ENCODE peak calls at places on chromosome 2, in six cellular contexts. One of them, this sample, is unnamed.

GRCh38 chr2:238097988-238098853 is 1.9 kb upstream of the ESPNL start:
- DNase-seq in thoracic aorta: no peak
- DNase-seq in HepG2: no peak
- DNase-seq in right cardiac atrium: peak; percentile 88
- DNase-seq in tibial nerve: peak; percentile 29
- DNase-seq in AG04450: peak; percentile 23
- DNase-seq in this sample: peak; percentile 50

GRCh38 chr2:80326214-80326613 is 21.7 kb upstream of the LRRTM1 start:
- DNase-seq in HepG2: peak; percentile 18
- DNase-seq in right cardiac atrium: peak; percentile 52
- DNase-seq in AG04450: no peak
- DNase-seq in thoracic aorta: no peak
- DNase-seq in tibial nerve: no peak
- DNase-seq in this sample: peak; percentile 4

GRCh38 chr2:149538138-149538833 is 49.3 kb downstream of the MMADHC start:
- DNase-seq in tibial nerve: no peak
- DNase-seq in right cardiac atrium: no peak
- DNase-seq in HepG2: no peak
- DNase-seq in AG04450: no peak
- DNase-seq in thoracic aorta: no peak
- DNase-seq in this sample: no peak

GRCh38 chr2:102098756-102099155 is 43.8 kb upstream of the IL1R1 start:
- DNase-seq in AG04450: no peak
- DNase-seq in thoracic aorta: no peak
- DNase-seq in HepG2: no peak
- DNase-seq in tibial nerve: no peak
- DNase-seq in right cardiac atrium: no peak
- DNase-seq in this sample: no peak

GRCh38 chr2:128069769-128070168 is 21.2 kb upstream of the UGGT1 start:
- DNase-seq in HepG2: no peak
- DNase-seq in AG04450: no peak
- DNase-seq in right cardiac atrium: no peak
- DNase-seq in thoracic aorta: no peak
- DNase-seq in tibial nerve: no peak
- DNase-seq in this sample: peak; percentile 34

GRCh38 chr2:101307950-101308431 is 510 bp downstream of the RNF149 start:
- DNase-seq in HepG2: no peak
- DNase-seq in right cardiac atrium: no peak
- DNase-seq in AG04450: no peak
- DNase-seq in tibial nerve: no peak
- DNase-seq in thoracic aorta: no peak
- DNase-seq in this sample: peak; percentile 19

GRCh38 chr2:31379102-31379501 is 35.4 kb downstream of the XDH start:
- DNase-seq in tibial nerve: no peak
- DNase-seq in right cardiac atrium: no peak
- DNase-seq in thoracic aorta: no peak
- DNase-seq in HepG2: no peak
- DNase-seq in AG04450: no peak
- DNase-seq in this sample: no peak

GRCh38 chr2:241808051-241808450 is 942 bp upstream of the NEU4 start:
- DNase-seq in AG04450: no peak
- DNase-seq in right cardiac atrium: no peak
- DNase-seq in thoracic aorta: no peak
- DNase-seq in tibial nerve: peak; percentile 12
- DNase-seq in HepG2: peak; percentile 67
- DNase-seq in this sample: no peak

GRCh38 chr2:218074031-218074430 is 5.0 kb downstream of the RUFY4 start:
- DNase-seq in HepG2: peak; percentile 40
- DNase-seq in tibial nerve: no peak
- DNase-seq in AG04450: no peak
- DNase-seq in thoracic aorta: no peak
- DNase-seq in right cardiac atrium: no peak
- DNase-seq in this sample: no peak

GRCh38 chr2:165376571-165376975 is 92.9 kb upstream of the CSRNP3 start:
- DNase-seq in AG04450: no peak
- DNase-seq in right cardiac atrium: no peak
- DNase-seq in tibial nerve: no peak
- DNase-seq in HepG2: no peak
- DNase-seq in thoracic aorta: no peak
- DNase-seq in this sample: no peak

GRCh38 chr2:127397568-127398238 is 9.9 kb upstream of the MAP3K2 start:
- DNase-seq in HepG2: no peak
- DNase-seq in tibial nerve: no peak
- DNase-seq in thoracic aorta: no peak
- DNase-seq in right cardiac atrium: no peak
- DNase-seq in AG04450: no peak
- DNase-seq in this sample: no peak

GRCh38 chr2:7627587-7627986 is 710.4 kb downstream of the RNF144A start:
- DNase-seq in HepG2: no peak
- DNase-seq in AG04450: no peak
- DNase-seq in right cardiac atrium: no peak
- DNase-seq in tibial nerve: no peak
- DNase-seq in thoracic aorta: no peak
- DNase-seq in this sample: no peak

GRCh38 chr2:126653102-126653501 is 2.9 kb upstream of the GYPC start:
- DNase-seq in AG04450: no peak
- DNase-seq in HepG2: no peak
- DNase-seq in tibial nerve: no peak
- DNase-seq in right cardiac atrium: no peak
- DNase-seq in thoracic aorta: no peak
- DNase-seq in this sample: no peak

DNA sequence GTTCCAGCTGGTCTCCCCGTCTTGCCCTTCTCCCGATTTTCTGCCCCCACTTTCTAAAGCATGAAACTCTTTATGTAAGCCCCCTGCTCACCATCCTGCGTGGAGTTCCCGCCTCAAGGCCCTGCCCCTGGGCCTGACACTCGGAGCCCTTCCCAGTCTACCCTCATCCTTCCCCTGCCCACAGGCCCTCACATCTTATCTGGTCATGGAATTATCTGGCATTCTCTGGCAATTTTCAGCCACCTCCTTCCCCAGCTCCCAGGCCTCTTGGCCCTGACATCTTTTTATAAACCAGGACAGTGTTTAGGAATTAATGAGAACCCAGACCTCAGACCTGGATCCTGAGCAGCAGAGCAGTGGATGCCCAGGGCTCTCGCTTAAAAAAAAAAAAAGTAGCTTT is 61.7 kb downstream of the BOLA3 start:
- DNase-seq in AG04450: no peak
- DNase-seq in HepG2: no peak
- DNase-seq in tibial nerve: no peak
- DNase-seq in thoracic aorta: no peak
- DNase-seq in right cardiac atrium: no peak
- DNase-seq in this sample: no peak
- H3K27me3 ChIP-seq in AG04450: no peaks in the 10 kb centered on the region
- H3K27me3 ChIP-seq in HepG2: no peaks in the 10 kb centered on the region
- H3K27me3 ChIP-seq in tibial nerve: no peaks in the 10 kb centered on the region
- H3K27me3 ChIP-seq in thoracic aorta: no peaks in the 10 kb centered on the region
- H3K27me3 ChIP-seq in right cardiac atrium: no peaks in the 10 kb centered on the region
- H3K27me3 ChIP-seq in this sample: no peaks in the 10 kb centered on the region

DNA sequence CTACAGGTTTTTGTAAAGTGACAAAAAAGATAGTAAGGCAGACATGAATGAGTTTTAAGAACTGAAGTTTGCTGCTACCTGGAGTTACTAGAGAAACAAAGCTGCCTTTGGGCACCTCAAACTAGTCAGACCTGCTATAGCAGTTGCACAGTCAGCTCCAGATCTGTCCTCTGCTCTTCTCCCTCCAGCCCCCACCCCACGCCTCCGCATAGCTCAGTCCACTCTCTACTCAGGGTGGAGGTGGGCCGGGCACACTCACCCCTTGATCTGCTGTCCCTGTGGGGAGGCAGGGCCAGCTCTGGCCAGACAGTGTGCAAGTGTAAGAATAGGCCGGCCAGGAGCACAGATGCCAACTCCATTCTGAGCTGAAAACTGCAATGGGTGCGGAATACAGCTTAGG is 4.1 kb downstream of the SERTAD2 start:
- DNase-seq in right cardiac atrium: no peak
- DNase-seq in thoracic aorta: no peak
- DNase-seq in tibial nerve: no peak
- DNase-seq in AG04450: no peak
- DNase-seq in HepG2: peak; percentile 53
- DNase-seq in this sample: no peak
- H3K4me3 ChIP-seq in right cardiac atrium: no peak overlapping the region
- H3K4me3 ChIP-seq in thoracic aorta: no peak overlapping the region
- H3K4me3 ChIP-seq in tibial nerve: no peak overlapping the region
- H3K4me3 ChIP-seq in AG04450: no peak overlapping the region
- H3K4me3 ChIP-seq in HepG2: peak overlapping the region; percentile 47
- H3K4me3 ChIP-seq in this sample: no peak overlapping the region

DNA sequence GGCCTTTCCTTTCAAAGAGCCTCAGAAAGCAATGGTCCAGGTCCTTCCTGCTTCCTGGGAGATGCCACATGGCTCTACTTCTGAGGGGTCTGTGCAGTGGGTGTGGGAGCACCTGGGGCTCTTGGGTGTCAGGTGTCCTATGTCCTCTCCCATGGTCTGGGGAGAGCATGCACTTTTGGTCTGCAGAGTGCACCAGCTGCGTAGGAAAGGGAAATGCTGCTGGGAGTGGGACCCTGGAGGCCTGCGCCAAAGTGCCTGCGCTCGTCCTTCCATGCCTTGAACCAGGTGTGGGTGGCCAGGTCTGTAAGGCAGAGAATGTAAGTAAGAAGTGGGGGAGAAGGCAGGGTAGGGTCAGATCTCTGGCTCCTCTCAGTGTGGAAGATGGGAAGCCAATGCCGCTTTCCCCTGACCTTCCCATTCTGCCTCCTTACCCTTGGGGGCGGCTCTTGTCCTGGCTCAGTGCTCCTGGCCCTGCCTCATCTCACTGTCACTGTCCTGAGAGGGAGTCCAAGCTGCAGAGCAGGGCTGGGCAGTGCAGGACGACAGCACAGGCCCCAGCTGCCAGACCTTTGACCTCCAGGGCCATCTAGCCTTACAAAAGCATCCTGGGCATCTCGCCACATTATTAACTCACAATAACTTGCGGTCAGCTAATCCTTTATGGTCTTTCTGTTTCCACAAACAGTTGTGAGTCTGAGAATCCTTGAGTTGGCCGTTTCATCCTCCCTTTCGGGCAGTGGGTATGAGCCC is 6.6 kb upstream of the PROM2 start:
- DNase-seq in right cardiac atrium: no peak
- DNase-seq in HepG2: no peak
- DNase-seq in thoracic aorta: no peak
- DNase-seq in tibial nerve: no peak
- DNase-seq in AG04450: no peak
- DNase-seq in this sample: peak; percentile 88
- H3K9me3 ChIP-seq in right cardiac atrium: no peaks in the 10 kb centered on the region
- H3K9me3 ChIP-seq in HepG2: no peaks in the 10 kb centered on the region
- H3K9me3 ChIP-seq in thoracic aorta: no peaks in the 10 kb centered on the region
- H3K9me3 ChIP-seq in tibial nerve: no peaks in the 10 kb centered on the region
- H3K9me3 ChIP-seq in AG04450: peaks cover 4% of the 10 kb centered on the region
- H3K9me3 ChIP-seq in this sample: no peaks in the 10 kb centered on the region

GRCh38 chr2:70751881-70752280 is 16.1 kb downstream of the ADD2 start:
- DNase-seq in thoracic aorta: no peak
- DNase-seq in tibial nerve: no peak
- DNase-seq in AG04450: no peak
- DNase-seq in HepG2: no peak
- DNase-seq in right cardiac atrium: no peak
- DNase-seq in this sample: no peak
- H3K27me3 ChIP-seq in thoracic aorta: no peaks in the 10 kb centered on the region
- H3K27me3 ChIP-seq in tibial nerve: no peaks in the 10 kb centered on the region
- H3K27me3 ChIP-seq in AG04450: no peaks in the 10 kb centered on the region
- H3K27me3 ChIP-seq in HepG2: peaks cover 13% of the 10 kb centered on the region
- H3K27me3 ChIP-seq in right cardiac atrium: no peaks in the 10 kb centered on the region
- H3K27me3 ChIP-seq in this sample: no peaks in the 10 kb centered on the region

DNA sequence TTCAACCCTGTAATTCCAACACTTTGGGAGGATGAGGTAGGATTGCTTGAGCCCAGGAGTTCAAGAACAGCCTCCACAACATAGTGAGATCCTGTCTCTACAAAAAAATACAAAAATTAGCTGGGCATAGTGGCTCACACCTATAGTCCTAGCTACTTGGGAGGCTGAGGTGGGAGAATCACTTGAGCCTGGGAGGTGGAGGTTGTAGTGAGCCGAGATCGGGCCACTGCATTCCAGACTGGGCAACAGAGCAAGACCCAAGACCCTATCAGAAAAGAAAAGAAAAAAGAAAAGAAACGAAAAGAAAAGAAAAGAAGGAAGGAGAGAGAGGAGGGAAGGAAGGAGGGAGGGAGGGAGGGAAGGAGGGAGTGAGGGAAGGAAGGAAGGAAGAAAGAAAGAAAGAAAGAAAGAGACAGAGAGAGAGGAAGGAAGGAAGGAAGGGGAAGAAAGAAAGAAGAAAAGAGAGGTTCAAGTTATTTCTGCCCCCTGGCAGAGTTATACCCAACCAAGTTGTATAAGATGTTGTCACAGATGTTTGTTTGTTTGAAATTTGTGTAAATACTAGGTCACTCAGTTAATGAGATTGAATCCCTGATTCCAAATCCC is 3.9 kb upstream of the PKDCC start:
- DNase-seq in AG04450: no peak
- DNase-seq in thoracic aorta: no peak
- DNase-seq in right cardiac atrium: no peak
- DNase-seq in tibial nerve: no peak
- DNase-seq in HepG2: no peak
- DNase-seq in this sample: no peak
- H3K4me3 ChIP-seq in AG04450: no peak overlapping the region
- H3K4me3 ChIP-seq in thoracic aorta: no peak overlapping the region
- H3K4me3 ChIP-seq in right cardiac atrium: no peak overlapping the region
- H3K4me3 ChIP-seq in tibial nerve: no peak overlapping the region
- H3K4me3 ChIP-seq in HepG2: no peak overlapping the region
- H3K4me3 ChIP-seq in this sample: no peak overlapping the region

GRCh38 chr2:89821455-89821945 is 1130.0 kb downstream of the RPIA start:
- DNase-seq in AG04450: no peak
- DNase-seq in right cardiac atrium: no peak
- DNase-seq in tibial nerve: no peak
- DNase-seq in HepG2: no peak
- DNase-seq in thoracic aorta: no peak
- DNase-seq in this sample: no peak
- H3K9me3 ChIP-seq in AG04450: peaks cover 76% of the 10 kb centered on the region
- H3K9me3 ChIP-seq in right cardiac atrium: no peaks in the 10 kb centered on the region
- H3K9me3 ChIP-seq in tibial nerve: peaks cover 81% of the 10 kb centered on the region
- H3K9me3 ChIP-seq in HepG2: no peaks in the 10 kb centered on the region
- H3K9me3 ChIP-seq in thoracic aorta: peaks cover 24% of the 10 kb centered on the region
- H3K9me3 ChIP-seq in this sample: peaks cover 53% of the 10 kb centered on the region

This sample was measured in MG63.